ENCODE peak calls at places on chromosomes 16 and 17, in seven cellular contexts. R is SK-N-SH, Q is HCT116, V is HepG2, A is GM12878, T is K562, J is H1. N is an unnamed sample.

GRCh38 chr16:77812856-77813523 is 24.6 kb downstream of the VAT1L start:
- DNase-seq in R (no peak), Q (no peak), V (no peak), A (no peak), T (no peak), J (no peak), N (no peak)

GRCh38 chr16:318628-319027 is 33.9 kb downstream of the AXIN1 start:
- DNase-seq in R (peak; percentile 58), Q (no peak), V (peak; percentile 32), A (no peak), T (no peak), J (peak; percentile 79), N (no peak)

GRCh38 chr16:50004239-50004638 is 20.8 kb upstream of the CNEP1R1 start:
- DNase-seq in R (no peak), Q (no peak), V (no peak), A (no peak), T (no peak), J (no peak), N (no peak)

GRCh38 chr16:27945233-27945975 is 118.1 kb downstream of the GSG1L start:
- DNase-seq in R (peak; percentile 46), Q (no peak), V (no peak), A (no peak), T (no peak), J (peak; percentile 51), N (no peak)

GRCh38 chr17:77651983-77652382 is 306.5 kb upstream of the TNRC6C start:
- DNase-seq in R (no peak), Q (no peak), V (no peak), A (no peak), T (no peak), J (no peak), N (no peak)

GRCh38 chr16:23803591-23804123 is 32.1 kb upstream of the PRKCB start:
- DNase-seq in R (peak; percentile 66), Q (peak; percentile 57), V (peak; percentile 43), A (no peak), T (peak; percentile 79), J (peak; percentile 78), N (peak; percentile 52)

GRCh38 chr17:31541559-31541958 is 150.1 kb downstream of the RAB11FIP4 start:
- DNase-seq in R (no peak), Q (no peak), V (peak; percentile 56), A (no peak), T (no peak), J (peak; percentile 48), N (no peak)

GRCh38 chr17:59607817-59608403 is 11.8 kb upstream of the CLTC start:
- DNase-seq in R (peak; percentile 36), Q (no peak), V (peak; percentile 30), A (no peak), T (peak; percentile 36), J (peak; percentile 75), N (no peak)

GRCh38 chr17:4329838-4330237 is 36.6 kb downstream of the UBE2G1 start:
- DNase-seq in R (no peak), Q (peak; percentile 93), V (no peak), A (no peak), T (no peak), J (no peak), N (no peak)

GRCh38 chr17:202501-202951 is 21.1 kb upstream of the DOC2B start:
- DNase-seq in R (no peak), Q (no peak), V (no peak), A (no peak), T (no peak), J (no peak), N (no peak)

GRCh38 chr16:55711959-55712876 is 56.4 kb downstream of the SLC6A2 start:
- DNase-seq in R (peak; percentile 61), Q (peak; percentile 31), V (peak; percentile 61), A (no peak), T (peak; percentile 66), J (peak; percentile 81), N (peak; percentile 61)

GRCh38 chr17:42002792-42003301 is 14.4 kb downstream of the DNAJC7 start:
- DNase-seq in R (no peak), Q (no peak), V (peak; percentile 93), A (no peak), T (no peak), J (no peak), N (no peak)

GRCh38 chr17:633641-634091 is 81.0 kb downstream of the VPS53 start:
- DNase-seq in R (no peak), Q (no peak), V (no peak), A (no peak), T (no peak), J (no peak), N (no peak)

GRCh38 chr16:58306327-58306726 is 11.5 kb upstream of the PRSS54 start:
- DNase-seq in R (no peak), Q (peak; percentile 26), V (peak; percentile 15), A (no peak), T (no peak), J (no peak), N (peak; percentile 17)

GRCh38 chr17:79809530-79810137 is 12.8 kb upstream of the CBX8 start:
- DNase-seq in R (peak; percentile 80), Q (no peak), V (no peak), A (no peak), T (no peak), J (peak; percentile 62), N (peak; percentile 64)
- TF ChIP-seq JUND in R (no peak), Q (no peak), V (no peak), A (no peak), T (no peak), J (no peak), N (no peak)

DNA sequence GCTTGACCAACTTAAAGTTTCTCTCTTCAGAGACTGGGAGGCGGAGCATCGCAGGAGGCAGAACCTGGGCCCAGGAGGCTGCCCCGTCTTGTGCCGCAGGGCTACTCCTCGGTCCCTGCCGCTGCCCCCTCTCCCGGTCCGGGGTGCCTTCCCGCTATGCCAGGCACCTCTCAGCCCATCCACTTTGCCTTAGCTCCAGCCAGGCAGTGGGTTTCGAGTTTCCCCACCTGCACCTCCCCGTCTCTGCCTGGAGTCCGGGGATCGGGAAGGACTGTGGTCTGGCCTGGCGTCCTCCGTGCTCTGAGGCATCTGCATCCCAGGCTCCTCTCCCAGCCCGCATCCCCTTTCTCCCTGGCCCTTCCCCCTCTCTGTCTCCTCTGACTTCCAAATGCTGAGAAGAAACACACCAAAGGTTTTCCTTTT is 26.7 kb upstream of the PIK3R6 start:
- DNase-seq in R (peak; percentile 37), Q (no peak), V (no peak), A (no peak), T (no peak), J (peak; percentile 68), N (no peak)
- TF ChIP-seq JUND in R (no peak), Q (no peak), V (no peak), A (no peak), T (no peak), J (no peak), N (no peak)

GRCh38 chr17:82230627-82231311 is 1.9 kb downstream of the SLC16A3 start:
- DNase-seq in R (peak; percentile 77), Q (no peak), V (peak; percentile 87), A (no peak), T (peak; percentile 92), J (no peak), N (peak; percentile 88)
- TF ChIP-seq JUND in R (no peak), Q (no peak), V (peak; percentile 79), A (no peak), T (no peak), J (no peak), N (no peak)

GRCh38 chr17:50818266-50818665 is 17.1 kb upstream of the WFIKKN2 start:
- DNase-seq in R (no peak), Q (no peak), V (no peak), A (no peak), T (no peak), J (no peak), N (no peak)

GRCh38 chr17:50817142-50817751 is 18.1 kb upstream of the WFIKKN2 start:
- DNase-seq in R (peak; percentile 84), Q (peak; percentile 34), V (no peak), A (no peak), T (peak; percentile 83), J (peak; percentile 82), N (peak; percentile 78)

GRCh38 chr17:50815400-50815799 is 20.0 kb upstream of the WFIKKN2 start:
- DNase-seq in R (no peak), Q (no peak), V (no peak), A (no peak), T (no peak), J (no peak), N (no peak)

GRCh38 chr17:50820651-50821050 is 14.7 kb upstream of the WFIKKN2 start:
- DNase-seq in R (no peak), Q (no peak), V (no peak), A (no peak), T (no peak), J (no peak), N (no peak)

DNA sequence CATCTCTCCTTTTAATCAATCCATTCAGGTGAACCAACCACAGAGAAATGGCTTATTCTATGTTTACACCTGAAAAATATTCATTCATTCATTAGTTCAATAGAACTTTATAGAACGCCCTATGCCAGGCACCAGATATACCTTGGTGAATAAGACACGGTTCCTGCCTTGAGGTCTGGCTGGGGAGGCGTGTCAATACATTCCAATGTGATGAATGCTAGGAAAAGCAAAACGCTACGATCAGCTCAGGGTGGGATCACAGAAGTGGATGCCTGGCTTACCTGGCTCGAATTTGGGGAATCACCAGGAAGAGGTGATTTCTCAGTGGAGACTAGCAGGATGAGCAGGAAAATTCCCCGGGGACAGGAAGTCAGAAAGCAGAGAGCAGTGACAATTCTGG is 17.5 kb upstream of the WFIKKN2 start:
- DNase-seq in R (no peak), Q (peak; percentile 42), V (no peak), A (no peak), T (no peak), J (no peak), N (no peak)
- TF ChIP-seq JUND in R (no peak), Q (no peak), V (no peak), A (no peak), T (no peak), J (no peak), N (no peak)

GRCh38 chr17:75252039-75252816 is 9.2 kb downstream of the GGA3 start:
- DNase-seq in R (no peak), Q (no peak), V (no peak), A (no peak), T (no peak), J (no peak), N (no peak)

GRCh38 chr17:75250009-75250471 is 11.4 kb downstream of the GGA3 start:
- DNase-seq in R (no peak), Q (no peak), V (no peak), A (peak; percentile 79), T (no peak), J (no peak), N (no peak)

GRCh38 chr17:75245011-75245410 is 16.4 kb downstream of the GGA3 start:
- DNase-seq in R (no peak), Q (no peak), V (no peak), A (no peak), T (no peak), J (no peak), N (no peak)

GRCh38 chr17:75246404-75246803 is 15.0 kb downstream of the GGA3 start:
- DNase-seq in R (no peak), Q (no peak), V (no peak), A (no peak), T (no peak), J (no peak), N (no peak)

DNA sequence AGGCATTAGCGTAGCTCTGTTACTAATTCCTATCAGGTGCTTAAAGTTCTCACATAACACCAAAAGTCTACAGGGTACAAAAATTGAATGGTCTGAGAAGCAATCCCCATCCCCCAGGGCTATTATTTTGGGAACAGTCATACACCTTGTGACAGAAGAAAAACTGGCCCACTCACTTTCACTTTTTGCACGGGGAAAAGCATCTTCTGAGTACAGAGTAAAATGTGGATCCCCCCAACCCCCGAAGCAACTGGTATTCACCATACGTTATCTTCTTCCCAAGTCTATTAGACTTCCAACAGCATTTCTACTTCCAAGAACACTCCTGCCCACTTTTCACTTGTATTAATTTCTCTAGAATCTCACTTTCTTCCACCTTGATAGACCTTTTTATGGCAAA is 11.8 kb downstream of the GGA3 start:
- DNase-seq in R (no peak), Q (no peak), V (no peak), A (no peak), T (no peak), J (no peak), N (no peak)
- TF ChIP-seq JUND in R (no peak), Q (no peak), V (no peak), A (no peak), T (no peak), J (no peak), N (no peak)